ENCODE peak calls at places on chromosomes 7 and 10, in seven cellular contexts. O is PC-3, Q is neural progenitor cell, R is HCT116, K is fibroblast of lung, V is IMR-90, I is MM.1S. J is an unnamed sample. For H4K20me1, the result is how much of the 10 kb centered on the place peaks cover.

GRCh38 chr10:103594326-103594725 is 100.8 kb downstream of the NEURL1 start:
- DNase-seq in O (no peak), V (no peak), R (no peak), Q (no peak), K (no peak), I (no peak), J (no peak)

GRCh38 chr10:6396652-6397051 is 183.4 kb downstream of the PRKCQ start:
- DNase-seq in V (peak), R (no peak), Q (no peak), O (peak), I (no peak), K (peak), J (peak)

GRCh38 chr10:118669020-118669766 is 73.7 kb upstream of the PRLHR start:
- DNase-seq in V (peak), Q (peak), O (no peak), K (peak), I (no peak), R (no peak), J (peak)

GRCh38 chr10:30833625-30833970 is 198.1 kb downstream of the ZNF438 start:
- DNase-seq in K (no peak), Q (no peak), O (no peak), V (no peak), I (no peak), R (no peak), J (no peak)

GRCh38 chr7:105723582-105723981 is 142.3 kb upstream of the EFCAB10 start:
- DNase-seq in I (no peak), O (no peak), R (no peak), K (no peak), Q (peak), V (no peak), J (no peak)

GRCh38 chr7:98372993-98373392 is 27.9 kb downstream of the BAIAP2L1 start:
- DNase-seq in Q (no peak), V (peak), R (no peak), O (peak), I (no peak), K (peak), J (no peak)

GRCh38 chr7:156522801-156523200 is 117.8 kb upstream of the RNF32 start:
- DNase-seq in Q (no peak), V (no peak), I (no peak), O (no peak), R (no peak), K (no peak), J (no peak)

GRCh38 chr7:156125841-156126730 is 313.8 kb upstream of the SHH start:
- DNase-seq in Q (no peak), R (no peak), I (no peak), K (no peak), V (no peak), O (no peak), J (no peak)

GRCh38 chr10:83522881-83523386 is 616.4 kb upstream of the GHITM start:
- DNase-seq in K (peak), O (no peak), Q (no peak), I (no peak), R (no peak), V (no peak), J (no peak)

GRCh38 chr7:98687331-98687863 is 70.3 kb downstream of the NPTX2 start:
- DNase-seq in O (no peak), R (no peak), V (no peak), Q (peak), I (no peak), K (no peak), J (no peak)

GRCh38 chr7:73741600-73741999 is 3.0 kb upstream of the ABHD11 start:
- DNase-seq in Q (peak), K (no peak), V (no peak), R (no peak), O (no peak), I (no peak), J (no peak)

GRCh38 chr7:133319842-133320241 is 67.0 kb downstream of the EXOC4 start:
- DNase-seq in V (no peak), O (no peak), R (no peak), Q (no peak), K (no peak), I (no peak), J (no peak)

GRCh38 chr7:46071076-46071475 is 150.0 kb upstream of the IGFBP3 start:
- DNase-seq in O (no peak), R (no peak), V (no peak), I (no peak), K (peak), Q (no peak), J (no peak)

GRCh38 chr10:29926649-29927048 is 132.7 kb downstream of the JCAD start:
- DNase-seq in Q (peak), I (no peak), O (peak), R (no peak), K (peak), V (peak), J (peak)

GRCh38 chr10:34121125-34121973 is 693.7 kb downstream of the PARD3 start:
- DNase-seq in R (no peak), V (no peak), Q (no peak), K (no peak), I (no peak), O (no peak), J (no peak)

GRCh38 chr7:24718977-24719491 is 38.2 kb downstream of the GSDME start:
- DNase-seq in Q (no peak), R (no peak), K (no peak), O (no peak), V (no peak), I (peak), J (peak)

GRCh38 chr7:1884583-1885350 is 214.7 kb downstream of the ELFN1 start:
- DNase-seq in Q (no peak), V (peak), O (peak), K (peak), I (no peak), R (no peak), J (no peak)

GRCh38 chr10:43855667-43856210 is 207.1 kb upstream of the ZNF32 start:
- DNase-seq in Q (no peak), R (no peak), K (no peak), V (no peak), O (no peak), I (no peak), J (peak)

GRCh38 chr10:33193867-33194521 is 140.5 kb downstream of the NRP1 start:
- DNase-seq in V (peak), O (peak), K (peak), I (no peak), R (no peak), Q (no peak), J (no peak)

GRCh38 chr7:105934577-105935185 is 28.4 kb upstream of the CDHR3 start:
- DNase-seq in R (peak), I (peak), Q (peak), V (peak), O (peak), K (peak), J (peak)

GRCh38 chr10:43350139-43350538 is 21.3 kb upstream of the FXYD4 start:
- DNase-seq in K (no peak), O (peak), I (no peak), V (no peak), Q (no peak), R (no peak), J (no peak)

GRCh38 chr10:108393111-108393510 is 1228.6 kb upstream of the SORCS1 start:
- DNase-seq in K (peak), O (peak), R (no peak), I (no peak), V (peak), Q (no peak), J (no peak)

GRCh38 chr10:128642502-128642901 is 516.3 kb upstream of the MKI67 start:
- DNase-seq in K (peak), Q (no peak), R (no peak), O (no peak), V (no peak), I (no peak), J (no peak)

GRCh38 chr7:2886900-2887299 is 42.8 kb upstream of the GNA12 start:
- DNase-seq in K (peak), O (peak), V (peak), R (peak), I (peak), Q (peak), J (peak)

GRCh38 chr7:107874605-107875446 is 16.2 kb upstream of the DLD start:
- DNase-seq in Q (peak), K (peak), I (peak), O (peak), V (peak), R (peak), J (peak)

GRCh38 chr10:29057712-29058426 is 231.0 kb upstream of the LYZL1 start:
- DNase-seq in Q (no peak), R (no peak), I (no peak), O (no peak), V (peak), K (peak), J (no peak)

DNA sequence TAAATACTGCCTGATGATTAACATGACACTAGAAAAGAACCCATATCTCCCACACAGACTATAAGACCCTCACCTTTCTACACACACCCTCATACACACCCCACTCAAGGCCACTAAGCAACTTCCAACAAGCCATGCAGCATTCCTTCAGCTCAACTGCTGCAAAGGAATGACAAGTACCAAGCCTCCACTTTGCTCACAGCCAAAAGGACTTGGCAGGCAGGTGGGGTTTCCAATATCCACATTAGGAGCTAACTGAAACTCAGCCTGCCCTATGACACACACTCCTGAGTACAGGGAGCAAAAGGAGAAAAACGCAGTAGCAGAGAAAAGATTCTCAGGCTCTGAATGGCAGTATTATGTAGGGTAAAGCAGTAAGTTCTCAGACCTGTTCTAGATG is 13.4 kb downstream of the USP54 start:
- DNase-seq in I (no peak), K (peak), R (no peak), O (peak), Q (peak), V (peak), J (no peak)
- H2AFZ ChIP-seq in I (no peak), K (no peak), R (no peak), O (no peak), Q (no peak), V (no peak), J (no peak)

DNA sequence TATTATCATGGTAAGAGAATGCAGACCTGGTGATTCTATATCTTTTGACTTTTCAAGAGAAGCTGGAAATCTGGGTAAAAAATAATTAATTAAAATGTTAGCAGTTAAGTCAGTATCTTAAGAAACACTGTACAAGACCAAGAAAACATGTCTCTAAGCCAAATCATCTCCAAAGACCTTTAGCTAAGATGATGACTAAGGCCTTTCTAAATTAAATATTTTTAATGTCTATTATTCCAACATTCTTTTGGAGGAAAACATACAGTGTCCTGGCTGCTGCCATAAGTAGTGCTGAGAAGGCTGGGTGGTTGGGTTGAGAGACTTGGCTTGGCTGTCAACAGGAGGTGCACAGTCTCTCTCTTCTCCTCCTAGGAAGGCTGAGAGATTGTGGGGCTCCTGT is 20.3 kb downstream of the STARD3NL start:
- DNase-seq in I (no peak), V (peak), O (no peak), Q (no peak), R (no peak), K (no peak), J (no peak)
- H4K20me1 ChIP-seq in I (under half), V (under half), O (under half), Q (under half), R (under half), K (under half), J (under half)

GRCh38 chr10:8194050-8194449 is 139.6 kb downstream of the GATA3 start:
- DNase-seq in K (no peak), Q (no peak), R (no peak), I (no peak), V (no peak), O (no peak), J (no peak)
- H2AFZ ChIP-seq in K (no peak), Q (no peak), R (no peak), I (no peak), V (no peak), O (peak), J (no peak)

GRCh38 chr7:151503902-151504714 is 15.6 kb downstream of the RHEB start:
- DNase-seq in Q (no peak), I (no peak), K (peak), O (peak), R (no peak), V (peak), J (no peak)

GRCh38 chr7:151506901-151507382 is 12.8 kb downstream of the RHEB start:
- DNase-seq in Q (no peak), K (no peak), V (no peak), R (no peak), I (no peak), O (peak), J (no peak)

GRCh38 chr7:151504715-151505326 is 14.9 kb downstream of the RHEB start:
- DNase-seq in V (no peak), I (no peak), O (no peak), Q (no peak), K (no peak), R (no peak), J (no peak)

GRCh38 chr7:151505836-151506468 is 13.7 kb downstream of the RHEB start:
- DNase-seq in R (no peak), K (no peak), Q (no peak), I (no peak), O (no peak), V (no peak), J (no peak)

GRCh38 chr7:151505433-151505832 is 14.3 kb downstream of the RHEB start:
- DNase-seq in O (peak), V (no peak), R (no peak), I (no peak), Q (no peak), K (no peak), J (no peak)
- H4K20me1 ChIP-seq in O (half or more), V (half or more), R (half or more), I (half or more), Q (half or more), K (under half), J (under half)

DNA sequence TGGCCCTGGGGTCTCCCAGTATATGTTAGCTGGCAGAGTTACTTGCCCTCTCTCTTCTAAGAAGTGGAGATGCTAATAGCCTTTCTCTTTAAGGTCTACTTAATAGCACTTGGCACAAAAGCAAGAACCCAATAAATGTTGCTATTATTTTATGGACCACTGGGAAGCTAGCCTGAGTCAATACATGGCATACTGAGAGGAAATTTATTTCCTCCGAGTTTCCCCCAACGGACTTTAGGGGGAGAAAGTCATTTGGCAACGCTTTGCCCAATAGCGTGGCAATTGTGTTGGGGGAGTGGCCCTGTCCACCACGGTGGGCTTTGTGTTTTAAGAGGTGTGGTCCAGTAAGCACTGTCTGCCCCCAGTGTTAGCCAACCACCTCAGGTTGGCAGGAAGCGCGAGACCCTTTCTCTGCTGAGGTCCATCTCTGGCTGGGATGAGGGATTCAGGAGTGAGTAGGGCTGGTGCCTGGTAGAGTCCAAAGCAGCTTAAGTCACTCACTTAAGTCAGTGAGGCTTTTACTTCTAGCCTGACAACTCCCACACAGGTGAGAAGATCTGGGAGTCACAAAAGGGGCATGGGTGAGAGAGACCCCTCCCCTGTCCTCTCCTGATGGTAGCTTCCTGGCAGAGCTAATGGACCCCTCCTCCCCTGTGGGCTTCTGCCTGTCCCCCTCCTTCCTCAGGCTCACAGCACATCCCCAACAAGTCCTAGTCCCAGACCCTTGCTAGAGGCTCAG is 87.6 kb upstream of the SMNDC1 start:
- DNase-seq in V (no peak), I (no peak), O (peak), R (no peak), K (no peak), Q (no peak), J (no peak)
- H2AFZ ChIP-seq in V (peak), I (no peak), O (no peak), R (no peak), K (peak), Q (no peak), J (no peak)